ENCODE peak calls at places on chromosomes 7 and 10, in seven cellular contexts. One of them, this sample, is unnamed. For H3K36me3, the result is how much of the 10 kb centered on the place peaks cover.

GRCh38 chr10:76195990-76196389 is 764.6 kb downstream of the LRMDA start:
- DNase-seq in heart right ventricle: no peak
- DNase-seq in HepG2: no peak
- DNase-seq in bronchial epithelial cell: no peak
- DNase-seq in prostate gland: peak
- DNase-seq in upper lobe of right lung: no peak
- DNase-seq in stomach: no peak
- DNase-seq in this sample: no peak

GRCh38 chr10:17344206-17344605 is 110.2 kb downstream of the ST8SIA6 start:
- DNase-seq in heart right ventricle: no peak
- DNase-seq in HepG2: no peak
- DNase-seq in bronchial epithelial cell: no peak
- DNase-seq in prostate gland: no peak
- DNase-seq in upper lobe of right lung: no peak
- DNase-seq in stomach: no peak
- DNase-seq in this sample: no peak

GRCh38 chr7:131586259-131586658 is 29.8 kb upstream of the PODXL start:
- DNase-seq in heart right ventricle: peak
- DNase-seq in HepG2: no peak
- DNase-seq in bronchial epithelial cell: no peak
- DNase-seq in prostate gland: no peak
- DNase-seq in upper lobe of right lung: no peak
- DNase-seq in stomach: peak
- DNase-seq in this sample: no peak

GRCh38 chr7:84389242-84389641 is 194.7 kb upstream of the SEMA3A start:
- DNase-seq in heart right ventricle: no peak
- DNase-seq in HepG2: no peak
- DNase-seq in bronchial epithelial cell: no peak
- DNase-seq in prostate gland: no peak
- DNase-seq in upper lobe of right lung: no peak
- DNase-seq in stomach: no peak
- DNase-seq in this sample: no peak

GRCh38 chr10:60446855-60447254 is 57.2 kb upstream of the ANK3 start:
- DNase-seq in heart right ventricle: no peak
- DNase-seq in HepG2: no peak
- DNase-seq in bronchial epithelial cell: peak
- DNase-seq in prostate gland: peak
- DNase-seq in upper lobe of right lung: no peak
- DNase-seq in stomach: no peak
- DNase-seq in this sample: peak

GRCh38 chr7:7449055-7449454 is 86.6 kb downstream of the COL28A1 start:
- DNase-seq in heart right ventricle: no peak
- DNase-seq in HepG2: no peak
- DNase-seq in bronchial epithelial cell: no peak
- DNase-seq in prostate gland: no peak
- DNase-seq in upper lobe of right lung: no peak
- DNase-seq in stomach: no peak
- DNase-seq in this sample: no peak

GRCh38 chr7:70317356-70317755 is 719.1 kb downstream of the AUTS2 start:
- DNase-seq in heart right ventricle: no peak
- DNase-seq in HepG2: no peak
- DNase-seq in bronchial epithelial cell: peak
- DNase-seq in prostate gland: no peak
- DNase-seq in upper lobe of right lung: no peak
- DNase-seq in stomach: no peak
- DNase-seq in this sample: no peak

GRCh38 chr7:150410131-150410530 is 31.0 kb downstream of the ZNF775 start:
- DNase-seq in heart right ventricle: no peak
- DNase-seq in HepG2: no peak
- DNase-seq in bronchial epithelial cell: no peak
- DNase-seq in prostate gland: no peak
- DNase-seq in upper lobe of right lung: no peak
- DNase-seq in stomach: no peak
- DNase-seq in this sample: no peak

GRCh38 chr10:109852718-109853037 is 70.6 kb downstream of the XPNPEP1 start:
- DNase-seq in heart right ventricle: no peak
- DNase-seq in HepG2: no peak
- DNase-seq in bronchial epithelial cell: no peak
- DNase-seq in prostate gland: no peak
- DNase-seq in upper lobe of right lung: no peak
- DNase-seq in stomach: no peak
- DNase-seq in this sample: no peak

GRCh38 chr7:112362053-112362650 is 88.1 kb upstream of the IFRD1 start:
- DNase-seq in heart right ventricle: no peak
- DNase-seq in HepG2: no peak
- DNase-seq in bronchial epithelial cell: no peak
- DNase-seq in prostate gland: no peak
- DNase-seq in upper lobe of right lung: no peak
- DNase-seq in stomach: no peak
- DNase-seq in this sample: no peak

GRCh38 chr7:27171636-27172387 is 2.3 kb downstream of the HOXA10 start:
- DNase-seq in heart right ventricle: no peak
- DNase-seq in HepG2: no peak
- DNase-seq in bronchial epithelial cell: no peak
- DNase-seq in prostate gland: no peak
- DNase-seq in upper lobe of right lung: peak
- DNase-seq in stomach: no peak
- DNase-seq in this sample: no peak

GRCh38 chr7:77771901-77772300 is 26.3 kb downstream of the TMEM60 start:
- DNase-seq in heart right ventricle: no peak
- DNase-seq in HepG2: no peak
- DNase-seq in bronchial epithelial cell: no peak
- DNase-seq in prostate gland: no peak
- DNase-seq in upper lobe of right lung: no peak
- DNase-seq in stomach: no peak
- DNase-seq in this sample: no peak

DNA sequence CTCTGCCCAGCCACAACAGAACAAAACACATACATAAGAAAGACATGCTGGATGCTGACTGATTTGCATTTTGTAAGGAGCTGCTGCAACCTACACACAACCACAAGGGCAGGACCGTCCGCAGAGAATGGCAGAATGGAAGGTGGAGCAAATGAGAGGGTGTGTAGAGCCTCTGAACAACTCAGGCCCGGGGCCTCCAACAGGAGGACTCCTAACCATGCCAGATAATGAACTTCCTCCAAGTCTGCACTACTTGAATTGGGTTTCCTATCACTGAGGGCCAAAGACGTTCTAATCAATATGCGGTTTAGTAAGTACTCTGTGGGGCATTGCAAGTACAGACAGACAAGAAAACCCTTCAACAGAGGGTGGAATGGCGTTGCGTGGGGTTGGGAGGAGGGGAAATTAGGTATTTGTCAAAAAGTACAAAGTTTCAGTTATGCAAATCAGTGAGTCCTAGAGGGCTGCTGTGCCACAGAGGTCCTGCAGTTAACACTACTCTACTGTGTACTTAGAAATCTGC is 14.6 kb downstream of the VOPP1 start:
- DNase-seq in heart right ventricle: no peak
- DNase-seq in HepG2: no peak
- DNase-seq in bronchial epithelial cell: no peak
- DNase-seq in prostate gland: no peak
- DNase-seq in upper lobe of right lung: no peak
- DNase-seq in stomach: no peak
- DNase-seq in this sample: no peak
- TF ChIP-seq CTCF in heart right ventricle: no peak
- TF ChIP-seq CTCF in HepG2: no peak
- TF ChIP-seq CTCF in bronchial epithelial cell: no peak
- TF ChIP-seq CTCF in prostate gland: no peak
- TF ChIP-seq CTCF in upper lobe of right lung: no peak
- TF ChIP-seq CTCF in stomach: no peak
- TF ChIP-seq CTCF in this sample: no peak

GRCh38 chr7:100804681-100805431 is 22.5 kb downstream of the EPHB4 start:
- DNase-seq in heart right ventricle: no peak
- DNase-seq in HepG2: no peak
- DNase-seq in bronchial epithelial cell: no peak
- DNase-seq in prostate gland: peak
- DNase-seq in upper lobe of right lung: no peak
- DNase-seq in stomach: no peak
- DNase-seq in this sample: no peak

GRCh38 chr7:100808354-100808875 is 18.9 kb downstream of the EPHB4 start:
- DNase-seq in heart right ventricle: no peak
- DNase-seq in HepG2: no peak
- DNase-seq in bronchial epithelial cell: no peak
- DNase-seq in prostate gland: no peak
- DNase-seq in upper lobe of right lung: no peak
- DNase-seq in stomach: no peak
- DNase-seq in this sample: no peak

GRCh38 chr7:100803398-100804161 is 23.7 kb downstream of the EPHB4 start:
- DNase-seq in heart right ventricle: peak
- DNase-seq in HepG2: peak
- DNase-seq in bronchial epithelial cell: peak
- DNase-seq in prostate gland: peak
- DNase-seq in upper lobe of right lung: peak
- DNase-seq in stomach: peak
- DNase-seq in this sample: no peak

GRCh38 chr7:100802951-100803350 is 24.4 kb downstream of the EPHB4 start:
- DNase-seq in heart right ventricle: no peak
- DNase-seq in HepG2: no peak
- DNase-seq in bronchial epithelial cell: no peak
- DNase-seq in prostate gland: no peak
- DNase-seq in upper lobe of right lung: no peak
- DNase-seq in stomach: no peak
- DNase-seq in this sample: peak

GRCh38 chr7:100806276-100806675 is 21.0 kb downstream of the EPHB4 start:
- DNase-seq in heart right ventricle: no peak
- DNase-seq in HepG2: no peak
- DNase-seq in bronchial epithelial cell: no peak
- DNase-seq in prostate gland: no peak
- DNase-seq in upper lobe of right lung: no peak
- DNase-seq in stomach: no peak
- DNase-seq in this sample: no peak
- H3K36me3 ChIP-seq in heart right ventricle: under half
- H3K36me3 ChIP-seq in HepG2: under half
- H3K36me3 ChIP-seq in bronchial epithelial cell: under half
- H3K36me3 ChIP-seq in prostate gland: under half
- H3K36me3 ChIP-seq in upper lobe of right lung: half or more
- H3K36me3 ChIP-seq in stomach: half or more
- H3K36me3 ChIP-seq in this sample: under half

GRCh38 chr10:132597654-132598053 is 60.1 kb downstream of the INPP5A start:
- DNase-seq in heart right ventricle: no peak
- DNase-seq in HepG2: no peak
- DNase-seq in bronchial epithelial cell: no peak
- DNase-seq in prostate gland: no peak
- DNase-seq in upper lobe of right lung: no peak
- DNase-seq in stomach: no peak
- DNase-seq in this sample: no peak

GRCh38 chr10:132601567-132601966 is 64.0 kb downstream of the INPP5A start:
- DNase-seq in heart right ventricle: no peak
- DNase-seq in HepG2: no peak
- DNase-seq in bronchial epithelial cell: no peak
- DNase-seq in prostate gland: no peak
- DNase-seq in upper lobe of right lung: no peak
- DNase-seq in stomach: no peak
- DNase-seq in this sample: no peak

GRCh38 chr10:132602610-132603009 is 65.0 kb downstream of the INPP5A start:
- DNase-seq in heart right ventricle: no peak
- DNase-seq in HepG2: no peak
- DNase-seq in bronchial epithelial cell: no peak
- DNase-seq in prostate gland: no peak
- DNase-seq in upper lobe of right lung: no peak
- DNase-seq in stomach: no peak
- DNase-seq in this sample: no peak

GRCh38 chr10:132600416-132600815 is 62.8 kb downstream of the INPP5A start:
- DNase-seq in heart right ventricle: no peak
- DNase-seq in HepG2: no peak
- DNase-seq in bronchial epithelial cell: no peak
- DNase-seq in prostate gland: no peak
- DNase-seq in upper lobe of right lung: no peak
- DNase-seq in stomach: no peak
- DNase-seq in this sample: no peak

DNA sequence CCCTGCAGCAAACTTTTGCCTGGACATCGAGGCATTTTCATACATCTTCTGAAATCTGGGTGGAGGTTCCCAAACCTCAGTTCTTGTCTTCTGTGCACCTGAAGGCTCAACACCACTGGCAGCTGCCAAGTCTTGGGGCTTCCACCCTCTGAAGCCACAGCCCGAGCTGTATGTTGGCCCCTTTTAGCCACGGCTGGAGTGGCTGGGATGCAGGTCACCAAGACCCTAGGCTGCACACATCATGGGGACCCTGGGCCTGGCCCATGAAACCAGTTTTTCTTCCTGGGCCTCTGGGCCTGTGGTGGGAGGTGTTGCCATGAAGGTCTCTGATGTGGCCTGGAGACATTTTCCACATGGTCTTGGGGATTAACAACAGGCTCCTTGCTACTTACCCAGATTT is 62.1 kb downstream of the INPP5A start:
- DNase-seq in heart right ventricle: no peak
- DNase-seq in HepG2: no peak
- DNase-seq in bronchial epithelial cell: no peak
- DNase-seq in prostate gland: no peak
- DNase-seq in upper lobe of right lung: no peak
- DNase-seq in stomach: no peak
- DNase-seq in this sample: no peak
- H3K4me3 ChIP-seq in heart right ventricle: no peak
- H3K4me3 ChIP-seq in HepG2: no peak
- H3K4me3 ChIP-seq in bronchial epithelial cell: no peak
- H3K4me3 ChIP-seq in prostate gland: no peak
- H3K4me3 ChIP-seq in upper lobe of right lung: no peak
- H3K4me3 ChIP-seq in stomach: no peak
- H3K4me3 ChIP-seq in this sample: no peak

GRCh38 chr10:418894-419293 is 270.6 kb downstream of the DIP2C start:
- DNase-seq in heart right ventricle: no peak
- DNase-seq in HepG2: no peak
- DNase-seq in bronchial epithelial cell: no peak
- DNase-seq in prostate gland: no peak
- DNase-seq in upper lobe of right lung: no peak
- DNase-seq in stomach: no peak
- DNase-seq in this sample: no peak

GRCh38 chr10:412109-412508 is 276.9 kb downstream of the ZMYND11 start:
- DNase-seq in heart right ventricle: no peak
- DNase-seq in HepG2: no peak
- DNase-seq in bronchial epithelial cell: no peak
- DNase-seq in prostate gland: no peak
- DNase-seq in upper lobe of right lung: no peak
- DNase-seq in stomach: no peak
- DNase-seq in this sample: no peak

GRCh38 chr10:420154-421121 is 269.0 kb downstream of the DIP2C start:
- DNase-seq in heart right ventricle: no peak
- DNase-seq in HepG2: no peak
- DNase-seq in bronchial epithelial cell: no peak
- DNase-seq in prostate gland: no peak
- DNase-seq in upper lobe of right lung: no peak
- DNase-seq in stomach: no peak
- DNase-seq in this sample: no peak

GRCh38 chr10:413662-414071 is 275.8 kb downstream of the DIP2C start:
- DNase-seq in heart right ventricle: no peak
- DNase-seq in HepG2: no peak
- DNase-seq in bronchial epithelial cell: no peak
- DNase-seq in prostate gland: no peak
- DNase-seq in upper lobe of right lung: no peak
- DNase-seq in stomach: no peak
- DNase-seq in this sample: no peak

DNA sequence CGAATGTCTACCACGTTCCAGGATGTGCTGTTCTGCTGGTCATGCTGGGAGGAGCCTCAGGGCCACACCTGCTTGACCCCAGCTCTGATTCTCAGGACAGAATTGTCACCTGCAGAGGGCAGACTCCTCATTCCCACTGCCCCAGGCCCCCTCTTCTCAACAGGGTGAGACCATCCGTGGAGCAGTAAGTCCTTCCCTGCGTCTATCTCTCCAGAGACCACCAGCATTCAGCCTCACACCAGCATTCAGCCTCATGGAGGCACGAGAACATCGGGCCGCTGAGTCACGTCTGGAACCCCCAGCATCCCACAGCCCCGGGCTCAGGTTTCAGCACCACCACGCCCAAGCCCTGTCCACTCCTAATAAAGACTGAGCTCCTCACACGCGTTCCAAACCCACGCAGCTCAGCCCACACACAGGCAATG is 273.4 kb downstream of the DIP2C start:
- DNase-seq in heart right ventricle: no peak
- DNase-seq in HepG2: peak
- DNase-seq in bronchial epithelial cell: no peak
- DNase-seq in prostate gland: no peak
- DNase-seq in upper lobe of right lung: no peak
- DNase-seq in stomach: no peak
- DNase-seq in this sample: no peak
- TF ChIP-seq CTCF in heart right ventricle: no peak
- TF ChIP-seq CTCF in HepG2: peak
- TF ChIP-seq CTCF in bronchial epithelial cell: no peak
- TF ChIP-seq CTCF in prostate gland: no peak
- TF ChIP-seq CTCF in upper lobe of right lung: no peak
- TF ChIP-seq CTCF in stomach: no peak
- TF ChIP-seq CTCF in this sample: no peak

This sample was measured in pancreas.